ENCODE peak calls at places on chromosome 1, in six cellular contexts. K, X, W, O, N and G are unnamed samples. For H3K4me1, the result is how much of the 10 kb centered on the place peaks cover.

GRCh38 chr1:22375601-22376000 is 76.0 kb upstream of the ZBTB40 start:
- DNase-seq in K (no peak), X (no peak), W (no peak), O (no peak), N (no peak), G (no peak)

GRCh38 chr1:114902343-114902742 is 47.7 kb downstream of the SYCP1 start:
- DNase-seq in K (peak), X (no peak), W (no peak), O (peak), N (no peak), G (no peak)

GRCh38 chr1:113233441-113233840 is 156.9 kb upstream of the MAGI3 start:
- DNase-seq in K (no peak), X (no peak), W (no peak), O (no peak), N (no peak), G (no peak)

GRCh38 chr1:101147381-101147780 is 89.4 kb upstream of the S1PR1 start:
- DNase-seq in K (no peak), X (no peak), W (no peak), O (no peak), N (no peak), G (no peak)

GRCh38 chr1:198610362-198610761 is 28.5 kb upstream of the PTPRC start:
- DNase-seq in K (no peak), X (no peak), W (no peak), O (no peak), N (no peak), G (no peak)

GRCh38 chr1:109579496-109579895 is 31.1 kb downstream of the GNAI3 start:
- DNase-seq in K (no peak), X (no peak), W (no peak), O (no peak), N (no peak), G (no peak)

GRCh38 chr1:11639372-11639771 is 14.9 kb downstream of the FBXO2 start:
- DNase-seq in K (no peak), X (no peak), W (no peak), O (no peak), N (no peak), G (no peak)

GRCh38 chr1:204711947-204712701 is 26.6 kb upstream of the LRRN2 start:
- DNase-seq in K (peak), X (no peak), W (no peak), O (no peak), N (no peak), G (no peak)

GRCh38 chr1:153970346-153970745 is 2.6 kb downstream of the CREB3L4 start:
- DNase-seq in K (no peak), X (no peak), W (no peak), O (no peak), N (no peak), G (no peak)

GRCh38 chr1:153678519-153679336 is at the start of gene NPR1:
- DNase-seq in K (no peak), X (peak), W (peak), O (peak), N (peak), G (no peak)

GRCh38 chr1:228109962-228110488 is 926 bp upstream of the MRPL55 start:
- DNase-seq in K (peak), X (no peak), W (no peak), O (peak), N (no peak), G (no peak)

GRCh38 chr1:8985915-8986813 is 40.1 kb downstream of the SLC2A7 start:
- DNase-seq in K (no peak), X (peak), W (peak), O (no peak), N (peak), G (peak)

GRCh38 chr1:26538480-26539412 is 9.2 kb downstream of the RPS6KA1 start:
- DNase-seq in K (peak), X (peak), W (no peak), O (peak), N (no peak), G (peak)

GRCh38 chr1:110602466-110602865 is 3.7 kb downstream of the KCNA2 start:
- DNase-seq in K (no peak), X (no peak), W (no peak), O (no peak), N (peak), G (no peak)

GRCh38 chr1:44273560-44274292 is 60.5 kb downstream of the DMAP1 start:
- DNase-seq in K (no peak), X (no peak), W (no peak), O (no peak), N (no peak), G (no peak)

GRCh38 chr1:117067528-117068370 is 7.6 kb downstream of the TTF2 start:
- DNase-seq in K (peak), X (peak), W (no peak), O (peak), N (peak), G (peak)

GRCh38 chr1:11858968-11859871 is 475 bp upstream of the NPPB start:
- DNase-seq in K (peak), X (peak), W (no peak), O (peak), N (no peak), G (no peak)

GRCh38 chr1:30484668-30485067 is 238.7 kb downstream of the MATN1 start:
- DNase-seq in K (no peak), X (no peak), W (peak), O (no peak), N (peak), G (no peak)

GRCh38 chr1:178232949-178233348 is 139.0 kb downstream of the RASAL2 start:
- DNase-seq in K (no peak), X (no peak), W (no peak), O (no peak), N (no peak), G (no peak)

GRCh38 chr1:203142684-203143408 is 15.3 kb downstream of the ADORA1 start:
- DNase-seq in K (no peak), X (no peak), W (no peak), O (no peak), N (no peak), G (no peak)

DNA sequence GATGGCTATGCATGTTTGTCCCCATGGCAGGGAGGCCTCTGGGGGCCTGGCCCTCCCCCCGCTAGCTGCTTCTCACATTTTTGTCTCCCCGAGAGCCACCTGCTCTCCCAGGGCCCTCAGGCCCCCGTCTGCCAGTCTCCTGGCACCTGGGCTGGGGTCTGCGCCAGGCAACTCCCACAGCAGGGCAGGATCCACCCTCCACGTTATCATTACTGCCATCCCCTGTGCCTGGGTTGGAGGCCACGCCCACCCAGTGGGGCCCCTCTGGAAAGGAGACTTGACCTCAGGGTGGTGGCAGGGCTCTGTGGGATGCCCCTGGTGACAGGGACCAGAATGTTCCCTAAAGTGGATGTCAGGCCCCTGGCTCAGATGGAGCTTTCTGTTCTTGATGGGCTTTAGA is 66.5 kb downstream of the SKI start:
- DNase-seq in K (no peak), X (no peak), W (no peak), O (no peak), N (no peak), G (no peak)
- H3K4me1 ChIP-seq in K (under half), X (under half), W (half or more), O (under half), N (half or more), G (under half)

DNA sequence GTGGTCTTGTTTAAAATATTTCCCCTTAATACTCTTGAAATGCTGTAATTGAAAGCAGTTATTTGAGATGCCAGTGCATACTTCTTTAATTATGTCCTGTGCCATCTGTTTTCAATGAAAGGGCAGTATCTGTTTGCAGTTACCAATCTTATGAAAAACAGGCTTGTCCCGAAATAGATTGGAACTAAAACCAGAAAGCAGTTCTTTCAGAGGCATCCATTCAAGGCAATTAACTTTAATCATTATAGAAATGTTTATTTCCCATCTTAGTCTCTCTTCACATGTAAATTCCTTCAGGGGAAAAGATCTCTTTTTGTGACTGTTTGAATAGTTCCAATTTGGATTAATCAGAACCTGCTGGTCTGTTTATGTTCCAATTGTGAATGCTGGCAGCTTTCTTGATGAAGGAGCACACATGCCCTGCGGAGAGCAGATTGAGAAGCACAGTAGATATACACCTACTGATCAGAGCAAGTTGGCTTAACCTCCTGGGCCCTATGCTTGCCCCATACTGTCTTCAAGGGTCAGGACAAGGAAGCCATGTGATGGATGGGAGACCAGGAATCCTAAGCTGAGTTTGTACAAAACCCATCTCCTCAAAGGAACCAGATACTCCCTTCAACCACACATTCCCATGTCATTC is 41.6 kb upstream of the MROH9 start:
- DNase-seq in K (no peak), X (no peak), W (no peak), O (no peak), N (no peak), G (no peak)
- TF ChIP-seq POLR2AphosphoS5 in K (no peak), X (no peak), W (no peak), O (no peak), N (no peak), G (no peak)

GRCh38 chr1:163398980-163399379 is 77.2 kb downstream of the NUF2 start:
- DNase-seq in K (no peak), X (no peak), W (no peak), O (no peak), N (no peak), G (no peak)

GRCh38 chr1:163401211-163401610 is 79.5 kb downstream of the NUF2 start:
- DNase-seq in K (no peak), X (no peak), W (no peak), O (no peak), N (no peak), G (no peak)

GRCh38 chr1:163395767-163396166 is 74.0 kb downstream of the NUF2 start:
- DNase-seq in K (no peak), X (no peak), W (no peak), O (no peak), N (no peak), G (no peak)

GRCh38 chr1:163399976-163400375 is 78.2 kb downstream of the NUF2 start:
- DNase-seq in K (no peak), X (no peak), W (no peak), O (peak), N (no peak), G (no peak)
- H3K4me3 ChIP-seq in K (no peak), X (no peak), W (no peak), O (no peak), N (no peak), G (no peak)

DNA sequence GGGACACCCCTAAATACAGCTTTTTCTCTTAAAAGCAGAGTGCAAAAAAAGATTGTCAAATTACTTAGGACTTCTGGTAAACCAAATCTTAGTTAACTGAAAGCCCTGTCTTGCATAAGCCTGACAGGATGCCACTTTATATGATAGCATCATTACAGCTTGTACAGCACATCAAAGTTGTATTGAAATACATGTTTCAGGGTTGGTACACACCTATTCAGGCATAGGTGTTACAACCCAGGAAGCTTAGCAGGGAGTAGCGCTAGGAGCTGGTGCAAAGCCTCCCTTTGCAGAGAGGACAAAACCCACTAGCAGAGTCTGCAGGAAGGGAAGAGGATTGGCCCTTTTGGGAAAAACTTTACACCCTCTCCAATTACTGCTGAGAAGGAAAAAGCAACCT is 258.9 kb upstream of the SGIP1 start:
- DNase-seq in K (no peak), X (no peak), W (no peak), O (no peak), N (no peak), G (no peak)
- H3K4me1 ChIP-seq in K (under half), X (under half), W (half or more), O (under half), N (under half), G (under half)